ENCODE peak calls at places on chromosomes 6 and 20, in seven cellular contexts. S, J, O, D, E, X and M are unnamed samples.

GRCh38 chr6:84766796-84767590 is 2.6 kb upstream of the TBX18 start:
- DNase-seq in J (peak; percentile 44), E (no peak), D (no peak), X (no peak), O (peak; percentile 29), S (peak; percentile 73), M (no peak)

GRCh38 chr6:143501851-143502250 is 9.7 kb downstream of the FUCA2 start:
- DNase-seq in J (no peak), S (no peak), D (no peak), E (no peak), X (no peak), O (no peak), M (no peak)

GRCh38 chr6:167791036-167791779 is 35.5 kb upstream of the AFDN start:
- DNase-seq in X (peak; percentile 10), J (no peak), O (no peak), E (no peak), S (no peak), D (no peak), M (peak; percentile 3)

GRCh38 chr20:64001607-64002011 is 20.7 kb downstream of the PRPF6 start:
- DNase-seq in D (no peak), J (no peak), X (no peak), O (no peak), E (no peak), S (no peak), M (no peak)

GRCh38 chr20:43404880-43405279 is 52.8 kb upstream of the SRSF6 start:
- DNase-seq in X (peak; percentile 24), E (no peak), S (peak; percentile 28), O (no peak), J (no peak), D (peak; percentile 3), M (no peak)

GRCh38 chr6:39416728-39417127 is 94.2 kb upstream of the KCNK16 start:
- DNase-seq in O (no peak), S (no peak), E (no peak), J (no peak), X (peak; percentile 87), D (no peak), M (no peak)

GRCh38 chr6:168413856-168414255 is 27.1 kb upstream of the SMOC2 start:
- DNase-seq in D (no peak), O (no peak), S (no peak), J (no peak), E (no peak), X (no peak), M (no peak)

GRCh38 chr20:25275813-25276532 is 28.1 kb downstream of the PYGB start:
- DNase-seq in D (no peak), X (no peak), E (peak; percentile 1), J (no peak), O (no peak), S (no peak), M (peak; percentile 11)

GRCh38 chr6:138869343-138869742 is 73.5 kb downstream of the ECT2L start:
- DNase-seq in X (no peak), O (peak; percentile 52), D (no peak), E (no peak), S (peak; percentile 19), J (peak; percentile 61), M (no peak)

GRCh38 chr6:150145830-150146229 is 3.0 kb downstream of the PPP1R14C start:
- DNase-seq in D (no peak), S (no peak), X (no peak), E (no peak), J (no peak), O (no peak), M (no peak)

GRCh38 chr6:33843696-33844121 is 39.9 kb upstream of the MLN start:
- DNase-seq in J (no peak), E (no peak), X (no peak), O (no peak), D (no peak), S (no peak), M (no peak)

GRCh38 chr20:43911066-43911465 is 3.6 kb upstream of the TOX2 start:
- DNase-seq in S (no peak), J (no peak), D (no peak), O (no peak), X (peak; percentile 88), E (no peak), M (peak; percentile 62)

GRCh38 chr20:23145281-23145700 is 59.2 kb upstream of the CD93 start:
- DNase-seq in D (no peak), O (no peak), E (no peak), X (peak; percentile 72), J (no peak), S (no peak), M (no peak)

GRCh38 chr6:118963003-118963402 is 28.0 kb upstream of the MCM9 start:
- DNase-seq in S (no peak), J (no peak), X (peak; percentile 34), O (no peak), E (no peak), D (no peak), M (no peak)

GRCh38 chr6:33992191-33992590 is 153.7 kb downstream of the GRM4 start:
- DNase-seq in E (no peak), X (no peak), J (no peak), S (no peak), D (no peak), O (no peak), M (no peak)

GRCh38 chr20:36145877-36146707 is 8.4 kb upstream of the EPB41L1 start:
- DNase-seq in X (no peak), E (no peak), O (peak; percentile 55), J (peak; percentile 49), S (no peak), D (peak; percentile 73), M (no peak)

GRCh38 chr6:116859264-116859663 is 17.8 kb upstream of the RFX6 start:
- DNase-seq in E (no peak), D (no peak), X (no peak), O (no peak), J (no peak), S (no peak), M (no peak)

GRCh38 chr20:1490643-1491042 is 577 bp downstream of the SIRPB2 start:
- DNase-seq in O (no peak), E (no peak), X (no peak), S (no peak), D (no peak), J (no peak), M (no peak)

GRCh38 chr6:142857609-142858195 is 87.3 kb downstream of the HIVEP2 start:
- DNase-seq in S (no peak), J (no peak), D (no peak), O (no peak), E (no peak), X (no peak), M (no peak)

GRCh38 chr6:26223677-26224546 is 136.7 kb downstream of the HFE start:
- DNase-seq in S (peak; percentile 87), X (peak; percentile 96), O (peak; percentile 41), D (peak; percentile 96), J (peak; percentile 93), E (no peak), M (peak; percentile 81)

GRCh38 chr20:33670715-33671499 is 3.3 kb downstream of the NECAB3 start:
- DNase-seq in X (no peak), D (no peak), S (no peak), O (no peak), J (no peak), E (no peak), M (no peak)

GRCh38 chr20:59255256-59255655 is 45.2 kb upstream of the EDN3 start:
- DNase-seq in E (no peak), J (no peak), O (no peak), X (no peak), S (no peak), D (no peak), M (no peak)

GRCh38 chr20:59250293-59250692 is 50.1 kb upstream of the EDN3 start:
- DNase-seq in O (no peak), D (no peak), E (no peak), X (no peak), S (no peak), J (no peak), M (no peak)

GRCh38 chr20:59258103-59258705 is 42.2 kb upstream of the EDN3 start:
- DNase-seq in O (no peak), J (no peak), X (no peak), E (no peak), D (peak; percentile 26), S (no peak), M (no peak)

GRCh38 chr20:59253779-59254319 is 46.6 kb upstream of the EDN3 start:
- DNase-seq in J (no peak), O (no peak), X (no peak), D (peak; percentile 42), S (peak; percentile 25), E (no peak), M (no peak)

DNA sequence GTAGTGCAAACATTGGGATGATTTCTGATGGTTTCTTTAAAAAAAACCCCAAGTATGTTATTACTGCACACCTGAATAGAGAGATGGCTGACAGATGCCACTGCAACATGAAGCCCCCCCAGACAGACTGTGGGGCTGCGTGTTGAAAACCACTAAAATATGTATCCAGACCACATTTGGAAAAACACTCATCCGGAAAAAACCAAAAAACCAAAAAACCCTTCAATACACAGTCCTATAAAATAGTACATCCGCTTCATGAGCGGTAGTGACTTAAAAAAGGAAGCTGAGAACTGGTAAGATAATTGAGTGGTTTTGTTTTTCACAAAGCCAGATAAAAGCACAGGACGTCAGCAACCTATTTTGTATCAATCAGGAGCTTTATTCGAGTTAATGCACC is 47.1 kb upstream of the EDN3 start:
- DNase-seq in D (peak; percentile 40), J (no peak), O (no peak), E (no peak), S (no peak), X (no peak), M (no peak)
- H3K4me3 ChIP-seq in D (no peak overlapping the region), J (no peak overlapping the region), O (no peak overlapping the region), E (no peak overlapping the region), S (no peak overlapping the region), X (no peak overlapping the region), M (no peak overlapping the region)

DNA sequence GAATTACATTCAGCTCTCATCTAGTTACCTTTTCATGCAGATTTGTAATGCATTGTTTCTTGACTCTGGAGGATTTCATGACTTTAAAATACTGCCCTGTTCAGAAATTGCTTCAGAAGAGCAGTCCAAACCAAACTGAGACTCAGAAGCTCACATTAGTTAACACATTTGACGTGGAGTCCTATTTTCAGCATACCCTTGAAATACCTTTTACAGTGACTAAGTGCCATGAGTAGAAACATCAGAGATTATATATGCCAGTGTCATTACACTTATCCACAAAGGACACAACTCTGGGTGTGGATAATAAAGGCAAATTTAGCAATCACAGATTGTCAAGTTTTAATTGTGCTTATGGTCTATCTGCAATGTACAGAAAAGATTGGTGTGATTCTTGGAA is 459.6 kb downstream of the FRK start:
- DNase-seq in S (no peak), E (no peak), O (no peak), X (no peak), J (peak; percentile 45), D (no peak), M (no peak)
- H3K4me3 ChIP-seq in S (no peak overlapping the region), E (no peak overlapping the region), O (no peak overlapping the region), X (no peak overlapping the region), J (no peak overlapping the region), D (no peak overlapping the region), M (no peak overlapping the region)

DNA sequence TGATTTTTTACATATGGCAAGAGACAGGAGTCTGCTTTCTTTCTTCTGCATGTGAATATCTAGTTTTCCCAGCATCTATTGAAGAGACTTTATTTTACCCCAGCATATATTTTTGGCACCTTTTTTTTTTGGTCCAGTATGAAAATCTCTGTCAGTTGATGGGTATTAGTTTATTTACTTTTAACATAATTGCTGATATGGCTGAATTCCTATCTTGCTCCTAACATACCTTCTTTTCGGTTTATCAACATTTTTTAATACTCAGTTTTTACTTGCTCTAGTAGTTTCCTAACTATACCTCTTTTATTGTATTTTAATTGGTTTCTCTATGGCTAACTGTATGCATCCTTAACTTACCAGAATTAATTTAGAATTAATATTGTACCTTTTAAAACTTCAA is 77.5 kb upstream of the PDE7B start:
- DNase-seq in X (no peak), O (no peak), E (no peak), D (no peak), S (no peak), J (no peak), M (no peak)
- H3K4me3 ChIP-seq in X (no peak overlapping the region), O (no peak overlapping the region), E (no peak overlapping the region), D (no peak overlapping the region), S (no peak overlapping the region), J (no peak overlapping the region), M (no peak overlapping the region)

GRCh38 chr6:320351-321157 is 28.3 kb downstream of the DUSP22 start:
- DNase-seq in O (no peak), J (no peak), X (no peak), S (no peak), D (no peak), E (no peak), M (no peak)
- H3K4me3 ChIP-seq in O (no peak overlapping the region), J (no peak overlapping the region), X (no peak overlapping the region), S (no peak overlapping the region), D (no peak overlapping the region), E (no peak overlapping the region), M (no peak overlapping the region)